ENCODE peak calls at places on chromosomes 12 and 14, in four cellular contexts. One of them, this sample, is unnamed. For H3K27me3, the result is how much of the 10 kb centered on the place peaks cover.

GRCh38 chr12:95205685-95206084 is 11.6 kb downstream of the FGD6 start:
- DNase-seq in GM06990: no peak
- DNase-seq in GM23338: peak
- DNase-seq in small intestine: no peak
- DNase-seq in this sample: no peak

GRCh38 chr14:71590131-71590530 is 342.1 kb upstream of the RGS6 start:
- DNase-seq in GM06990: no peak
- DNase-seq in GM23338: no peak
- DNase-seq in small intestine: no peak
- DNase-seq in this sample: no peak

GRCh38 chr12:105369014-105369413 is 38.5 kb downstream of the C12orf75 start:
- DNase-seq in GM06990: no peak
- DNase-seq in GM23338: no peak
- DNase-seq in small intestine: no peak
- DNase-seq in this sample: no peak

GRCh38 chr12:84817297-84817696 is 95.3 kb downstream of the SLC6A15 start:
- DNase-seq in GM06990: no peak
- DNase-seq in GM23338: no peak
- DNase-seq in small intestine: no peak
- DNase-seq in this sample: no peak

GRCh38 chr12:68317047-68317667 is 15.0 kb downstream of the MDM1 start:
- DNase-seq in GM06990: no peak
- DNase-seq in GM23338: peak
- DNase-seq in small intestine: peak
- DNase-seq in this sample: peak

GRCh38 chr14:76957224-76957881 is 71.2 kb downstream of the IRF2BPL start:
- DNase-seq in GM06990: no peak
- DNase-seq in GM23338: no peak
- DNase-seq in small intestine: no peak
- DNase-seq in this sample: no peak

GRCh38 chr14:54208751-54209150 is 188.1 kb upstream of the CDKN3 start:
- DNase-seq in GM06990: no peak
- DNase-seq in GM23338: no peak
- DNase-seq in small intestine: no peak
- DNase-seq in this sample: no peak

GRCh38 chr12:120240495-120240833 is 25.1 kb downstream of the PXN start:
- DNase-seq in GM06990: no peak
- DNase-seq in GM23338: no peak
- DNase-seq in small intestine: no peak
- DNase-seq in this sample: no peak

GRCh38 chr12:56350662-56351061 is 9.2 kb downstream of the STAT2 start:
- DNase-seq in GM06990: no peak
- DNase-seq in GM23338: no peak
- DNase-seq in small intestine: no peak
- DNase-seq in this sample: no peak

GRCh38 chr14:93909429-93910128 is 17.6 kb upstream of the FAM181A start:
- DNase-seq in GM06990: no peak
- DNase-seq in GM23338: no peak
- DNase-seq in small intestine: no peak
- DNase-seq in this sample: no peak

GRCh38 chr14:100328495-100329163 is 5.5 kb downstream of the SLC25A47 start:
- DNase-seq in GM06990: no peak
- DNase-seq in GM23338: no peak
- DNase-seq in small intestine: peak
- DNase-seq in this sample: no peak

GRCh38 chr14:51490205-51490604 is 161.5 kb upstream of the FRMD6 start:
- DNase-seq in GM06990: no peak
- DNase-seq in GM23338: no peak
- DNase-seq in small intestine: no peak
- DNase-seq in this sample: no peak

GRCh38 chr14:69037790-69038448 is 58.8 kb upstream of the ACTN1 start:
- DNase-seq in GM06990: no peak
- DNase-seq in GM23338: peak
- DNase-seq in small intestine: no peak
- DNase-seq in this sample: no peak

GRCh38 chr12:93979189-93979588 is 169.2 kb upstream of the PLXNC1 start:
- DNase-seq in GM06990: no peak
- DNase-seq in GM23338: peak
- DNase-seq in small intestine: peak
- DNase-seq in this sample: peak

GRCh38 chr12:127193341-127193740 is 1073.6 kb upstream of the TMEM132C start:
- DNase-seq in GM06990: no peak
- DNase-seq in GM23338: no peak
- DNase-seq in small intestine: no peak
- DNase-seq in this sample: no peak

GRCh38 chr12:58387199-58387598 is 445.8 kb downstream of the ATP23 start:
- DNase-seq in GM06990: no peak
- DNase-seq in GM23338: no peak
- DNase-seq in small intestine: no peak
- DNase-seq in this sample: no peak

GRCh38 chr14:105477659-105478623 is 3.3 kb downstream of the CRIP2 start:
- DNase-seq in GM06990: no peak
- DNase-seq in GM23338: peak
- DNase-seq in small intestine: no peak
- DNase-seq in this sample: peak

GRCh38 chr12:63989301-63989845 is 144.9 kb downstream of the SRGAP1 start:
- DNase-seq in GM06990: no peak
- DNase-seq in GM23338: no peak
- DNase-seq in small intestine: no peak
- DNase-seq in this sample: no peak

GRCh38 chr12:98752726-98753125 is 107.6 kb downstream of the APAF1 start:
- DNase-seq in GM06990: no peak
- DNase-seq in GM23338: no peak
- DNase-seq in small intestine: no peak
- DNase-seq in this sample: no peak

GRCh38 chr14:75234173-75234855 is 44.3 kb upstream of the FOS start:
- DNase-seq in GM06990: no peak
- DNase-seq in GM23338: no peak
- DNase-seq in small intestine: peak
- DNase-seq in this sample: no peak

GRCh38 chr14:59481407-59482119 is 2.6 kb downstream of the L3HYPDH start:
- DNase-seq in GM06990: no peak
- DNase-seq in GM23338: no peak
- DNase-seq in small intestine: no peak
- DNase-seq in this sample: no peak

GRCh38 chr12:14995583-14996425 is 23.0 kb downstream of the PDE6H start:
- DNase-seq in GM06990: peak
- DNase-seq in GM23338: peak
- DNase-seq in small intestine: peak
- DNase-seq in this sample: peak

GRCh38 chr12:76556373-76556772 is 3.2 kb downstream of the OSBPL8 start:
- DNase-seq in GM06990: no peak
- DNase-seq in GM23338: no peak
- DNase-seq in small intestine: no peak
- DNase-seq in this sample: peak

GRCh38 chr12:26295001-26295400 is 99.6 kb downstream of the SSPN start:
- DNase-seq in GM06990: no peak
- DNase-seq in GM23338: no peak
- DNase-seq in small intestine: no peak
- DNase-seq in this sample: no peak

GRCh38 chr14:23388996-23389395 is 12.2 kb downstream of the CMTM5 start:
- DNase-seq in GM06990: no peak
- DNase-seq in GM23338: no peak
- DNase-seq in small intestine: no peak
- DNase-seq in this sample: no peak

GRCh38 chr14:36504805-36505192 is 15.2 kb downstream of the NKX2-1 start:
- DNase-seq in GM06990: no peak
- DNase-seq in GM23338: peak
- DNase-seq in small intestine: no peak
- DNase-seq in this sample: no peak

GRCh38 chr14:36505892-36506731 is 13.9 kb downstream of the NKX2-1 start:
- DNase-seq in GM06990: no peak
- DNase-seq in GM23338: peak
- DNase-seq in small intestine: no peak
- DNase-seq in this sample: no peak

GRCh38 chr14:36505193-36505815 is 14.7 kb downstream of the NKX2-1 start:
- DNase-seq in GM06990: no peak
- DNase-seq in GM23338: peak
- DNase-seq in small intestine: no peak
- DNase-seq in this sample: no peak

GRCh38 chr14:36502558-36503508 is 17.2 kb downstream of the NKX2-1 start:
- DNase-seq in GM06990: no peak
- DNase-seq in GM23338: no peak
- DNase-seq in small intestine: no peak
- DNase-seq in this sample: no peak

GRCh38 chr14:36503771-36504741 is 16.0 kb downstream of the NKX2-1 start:
- DNase-seq in GM06990: no peak
- DNase-seq in GM23338: peak
- DNase-seq in small intestine: no peak
- DNase-seq in this sample: no peak
- H3K27me3 ChIP-seq in GM06990: under half
- H3K27me3 ChIP-seq in GM23338: half or more
- H3K27me3 ChIP-seq in small intestine: under half
- H3K27me3 ChIP-seq in this sample: under half

GRCh38 chr12:121535150-121536057 is 45.4 kb downstream of the KDM2B start:
- DNase-seq in GM06990: no peak
- DNase-seq in GM23338: no peak
- DNase-seq in small intestine: peak
- DNase-seq in this sample: no peak
- H3K4me3 ChIP-seq in GM06990: peak
- H3K4me3 ChIP-seq in GM23338: peak
- H3K4me3 ChIP-seq in small intestine: no peak
- H3K4me3 ChIP-seq in this sample: no peak

GRCh38 chr12:96402061-96402460 is 1.8 kb upstream of the CDK17 start:
- DNase-seq in GM06990: no peak
- DNase-seq in GM23338: peak
- DNase-seq in small intestine: no peak
- DNase-seq in this sample: no peak
- H3K27me3 ChIP-seq in GM06990: under half
- H3K27me3 ChIP-seq in GM23338: under half
- H3K27me3 ChIP-seq in small intestine: under half
- H3K27me3 ChIP-seq in this sample: under half

DNA sequence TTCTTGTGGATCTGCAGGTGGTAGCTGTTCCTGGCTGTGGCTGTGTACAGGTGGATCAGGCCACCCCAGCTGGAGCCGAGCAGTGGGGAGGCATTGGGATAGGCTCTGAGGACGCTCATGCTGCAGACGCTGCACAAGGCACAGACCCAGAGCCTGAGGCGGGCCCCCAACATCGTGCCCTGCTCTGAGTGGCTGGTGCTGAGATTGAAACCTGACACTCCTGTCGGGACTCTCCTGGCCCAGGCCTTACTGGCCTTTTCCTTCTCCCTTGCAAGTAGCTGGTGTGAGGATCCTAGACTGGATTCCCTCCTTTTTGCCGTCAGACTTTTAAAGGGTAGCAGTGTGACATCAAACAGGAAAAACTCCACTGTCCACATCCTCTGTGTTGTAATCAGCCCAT is at the start of gene FGF23:
- DNase-seq in GM06990: no peak
- DNase-seq in GM23338: peak
- DNase-seq in small intestine: no peak
- DNase-seq in this sample: no peak
- H3K4me3 ChIP-seq in GM06990: no peak
- H3K4me3 ChIP-seq in GM23338: no peak
- H3K4me3 ChIP-seq in small intestine: no peak
- H3K4me3 ChIP-seq in this sample: no peak

GRCh38 chr12:70399319-70399718 is 33.2 kb downstream of the KCNMB4 start:
- DNase-seq in GM06990: no peak
- DNase-seq in GM23338: no peak
- DNase-seq in small intestine: no peak
- DNase-seq in this sample: no peak
- H3K27me3 ChIP-seq in GM06990: under half
- H3K27me3 ChIP-seq in GM23338: under half
- H3K27me3 ChIP-seq in small intestine: under half
- H3K27me3 ChIP-seq in this sample: under half

GRCh38 chr12:41589878-41590277 is 401.8 kb downstream of the PDZRN4 start:
- DNase-seq in GM06990: no peak
- DNase-seq in GM23338: no peak
- DNase-seq in small intestine: no peak
- DNase-seq in this sample: no peak

GRCh38 chr12:41585784-41586183 is 397.7 kb downstream of the PDZRN4 start:
- DNase-seq in GM06990: no peak
- DNase-seq in GM23338: no peak
- DNase-seq in small intestine: no peak
- DNase-seq in this sample: no peak
- H3K4me3 ChIP-seq in GM06990: no peak
- H3K4me3 ChIP-seq in GM23338: no peak
- H3K4me3 ChIP-seq in small intestine: no peak
- H3K4me3 ChIP-seq in this sample: no peak

This sample was measured in naive thymus-derived CD4-positive, alpha-beta T cell.